ENCODE peak calls at places on chromosomes 7 and 10, in eight cellular contexts. Q is heart left ventricle; Y is pancreas; S is activated T-cell treated with anti-CD3 and anti-CD28 coated beads, Interleukin-2, amount 50 U/mL, for 72 hours; Z is left colon; U is gastroesophageal sphincter; J is psoas muscle; F is sciatic nerve. A is an unnamed sample.

GRCh38 chr7:88664630-88665233 is 94.8 kb upstream of the ZNF804B start:
- ATAC-seq in Q (no peak), Y (peak), S (no peak), Z (no peak), U (no peak), J (no peak), F (no peak), A (no peak)

GRCh38 chr7:107007004-107007891 is 37.3 kb upstream of the PRKAR2B start:
- ATAC-seq in Q (peak), Y (no peak), S (no peak), Z (no peak), U (no peak), J (no peak), F (no peak), A (no peak)

GRCh38 chr7:617614-618538 is 98.2 kb upstream of the PDGFA start:
- ATAC-seq in Q (no peak), Y (no peak), S (peak), Z (peak), U (no peak), J (no peak), F (no peak), A (no peak)

GRCh38 chr7:159030490-159031134 is 114.1 kb downstream of the VIPR2 start:
- ATAC-seq in Q (peak), Y (peak), S (peak), Z (peak), U (peak), J (peak), F (peak), A (peak)

GRCh38 chr10:12774219-12774894 is 227.2 kb downstream of the CCDC3 start:
- ATAC-seq in Q (no peak), Y (no peak), S (no peak), Z (no peak), U (no peak), J (no peak), F (no peak), A (no peak)

GRCh38 chr7:46146454-46147255 is 225.6 kb upstream of the IGFBP3 start:
- ATAC-seq in Q (peak), Y (no peak), S (no peak), Z (no peak), U (peak), J (no peak), F (no peak), A (peak)

GRCh38 chr10:120746016-120746755 is 105.0 kb upstream of the WDR11 start:
- ATAC-seq in Q (no peak), Y (no peak), S (no peak), Z (no peak), U (no peak), J (no peak), F (no peak), A (no peak)

GRCh38 chr7:117072620-117073118 is 119.4 kb downstream of the ST7 start:
- ATAC-seq in Q (peak), Y (peak), S (no peak), Z (no peak), U (peak), J (peak), F (peak), A (peak)

GRCh38 chr7:155450828-155451521 is 7.0 kb upstream of the EN2 start:
- ATAC-seq in Q (no peak), Y (no peak), S (no peak), Z (no peak), U (no peak), J (no peak), F (no peak), A (no peak)

GRCh38 chr10:1368772-1369171 is 312.6 kb downstream of the WDR37 start:
- ATAC-seq in Q (peak), Y (peak), S (peak), Z (peak), U (no peak), J (no peak), F (peak), A (no peak)

GRCh38 chr10:92244796-92245195 is 46.1 kb downstream of the CPEB3 start:
- ATAC-seq in Q (no peak), Y (no peak), S (no peak), Z (no peak), U (no peak), J (no peak), F (no peak), A (no peak)

GRCh38 chr7:138208864-138209263 is 132.6 kb downstream of the AKR1D1 start:
- ATAC-seq in Q (no peak), Y (peak), S (no peak), Z (no peak), U (no peak), J (no peak), F (no peak), A (no peak)

GRCh38 chr10:46558411-46559185 is 2.1 kb upstream of the GPRIN2 start:
- ATAC-seq in Q (no peak), Y (no peak), S (no peak), Z (peak), U (no peak), J (no peak), F (no peak), A (no peak)

GRCh38 chr10:124106241-124106905 is 13.0 kb upstream of the CHST15 start:
- ATAC-seq in Q (peak), Y (peak), S (peak), Z (no peak), U (peak), J (peak), F (peak), A (no peak)

GRCh38 chr10:115903845-115904244 is 369.2 kb downstream of the GFRA1 start:
- ATAC-seq in Q (no peak), Y (no peak), S (no peak), Z (no peak), U (no peak), J (no peak), F (no peak), A (no peak)

GRCh38 chr7:5477723-5478531 is 54.3 kb upstream of the TNRC18 start:
- ATAC-seq in Q (peak), Y (peak), S (no peak), Z (peak), U (peak), J (peak), F (peak), A (peak)

GRCh38 chr10:92656266-92656961 is 33.3 kb upstream of the HHEX start:
- ATAC-seq in Q (no peak), Y (no peak), S (no peak), Z (peak), U (no peak), J (no peak), F (no peak), A (no peak)

GRCh38 chr10:10658157-10658556 is 359.5 kb upstream of the CELF2 start:
- ATAC-seq in Q (no peak), Y (no peak), S (no peak), Z (no peak), U (peak), J (no peak), F (peak), A (no peak)

GRCh38 chr7:41189866-41190265 is 513.0 kb downstream of the INHBA start:
- ATAC-seq in Q (no peak), Y (no peak), S (no peak), Z (no peak), U (no peak), J (no peak), F (no peak), A (peak)

GRCh38 chr7:101558742-101559325 is 70.3 kb downstream of the MYL10 start:
- ATAC-seq in Q (no peak), Y (no peak), S (no peak), Z (peak), U (no peak), J (no peak), F (no peak), A (peak)

GRCh38 chr10:123929791-123930190 is 38.2 kb upstream of the CPXM2 start:
- ATAC-seq in Q (no peak), Y (no peak), S (no peak), Z (no peak), U (peak), J (no peak), F (peak), A (no peak)

GRCh38 chr10:65133652-65134051 is 1612.5 kb downstream of the REEP3 start:
- ATAC-seq in Q (no peak), Y (no peak), S (no peak), Z (no peak), U (no peak), J (no peak), F (no peak), A (no peak)

GRCh38 chr10:7460006-7460405 is 49.2 kb upstream of the SFMBT2 start:
- ATAC-seq in Q (no peak), Y (no peak), S (no peak), Z (no peak), U (no peak), J (no peak), F (no peak), A (no peak)

GRCh38 chr7:28790467-28790866 is 167.7 kb downstream of the TRIL start:
- ATAC-seq in Q (peak), Y (no peak), S (no peak), Z (no peak), U (no peak), J (no peak), F (no peak), A (no peak)

GRCh38 chr7:37251222-37251621 is 197.4 kb downstream of the ELMO1 start:
- ATAC-seq in Q (no peak), Y (no peak), S (no peak), Z (no peak), U (no peak), J (no peak), F (no peak), A (no peak)

GRCh38 chr7:110852156-110852858 is 238.6 kb upstream of the LRRN3 start:
- ATAC-seq in Q (no peak), Y (no peak), S (peak), Z (no peak), U (no peak), J (no peak), F (no peak), A (no peak)